ENCODE peak calls at places on chromosomes 4 and X, in nine cellular contexts. I, H, K, W, F, V, U, D and E are unnamed samples.

GRCh38 chrX:122817321-122817720 is 366.8 kb upstream of the GRIA3 start:
- DNase-seq in V (no peak), K (no peak), D (no peak), F (no peak), I (no peak), W (no peak), U (no peak), H (no peak), E (no peak)

GRCh38 chrX:42531431-42531830 is 246.5 kb downstream of the PPP1R2C start:
- DNase-seq in K (no peak), U (no peak), V (no peak), D (no peak), H (peak; percentile 36), W (no peak), I (no peak), F (no peak), E (no peak)

GRCh38 chr4:79682801-79683217 is 274.8 kb upstream of the GK2 start:
- DNase-seq in W (no peak), H (no peak), V (no peak), I (no peak), F (no peak), U (no peak), K (no peak), D (no peak), E (no peak)

GRCh38 chr4:40256329-40256728 is 59.5 kb downstream of the RHOH start:
- DNase-seq in K (no peak), I (no peak), F (no peak), H (no peak), U (peak; percentile 86), V (no peak), D (no peak), W (no peak), E (no peak)

GRCh38 chr4:166435449-166435848 is 562.4 kb downstream of the TLL1 start:
- DNase-seq in K (peak; percentile 91), D (no peak), W (peak; percentile 15), F (no peak), H (no peak), U (peak; percentile 73), V (no peak), I (peak; percentile 69), E (no peak)

GRCh38 chr4:25993564-25994185 is 79.7 kb downstream of the SMIM20 start:
- DNase-seq in U (no peak), D (no peak), K (no peak), V (no peak), F (peak; percentile 65), W (no peak), H (peak; percentile 22), I (peak; percentile 68), E (peak; percentile 10)

GRCh38 chrX:67543818-67544217 is at the start of gene AR:
- DNase-seq in W (no peak), I (peak; percentile 66), V (peak; percentile 83), K (peak; percentile 64), U (no peak), F (no peak), H (peak; percentile 61), D (peak; percentile 82), E (peak; percentile 10)

GRCh38 chr4:48047896-48048295 is 31.3 kb downstream of the NIPAL1 start:
- DNase-seq in H (no peak), U (no peak), I (no peak), D (peak; percentile 55), W (no peak), F (peak; percentile 28), K (no peak), V (no peak), E (no peak)

GRCh38 chrX:150223176-150224015 is 139.7 kb upstream of the MAMLD1 start:
- DNase-seq in F (no peak), W (no peak), I (no peak), D (no peak), U (no peak), V (no peak), H (no peak), K (no peak), E (no peak)

GRCh38 chr4:13126976-13127910 is 356.9 kb downstream of the RAB28 start:
- DNase-seq in D (no peak), W (no peak), I (no peak), V (no peak), H (peak; percentile 20), K (no peak), F (no peak), U (no peak), E (no peak)

GRCh38 chr4:115279300-115279699 is 165.9 kb upstream of the NDST4 start:
- DNase-seq in D (no peak), K (no peak), W (no peak), H (no peak), U (no peak), I (no peak), V (no peak), F (peak; percentile 24), E (no peak)

GRCh38 chrX:19040373-19040772 is 56.5 kb upstream of the PHKA2 start:
- DNase-seq in K (no peak), D (no peak), V (no peak), F (no peak), H (no peak), U (no peak), I (peak; percentile 4), W (no peak), E (no peak)

GRCh38 chrX:123675154-123675553 is 57.7 kb downstream of the THOC2 start:
- DNase-seq in K (no peak), D (no peak), V (no peak), F (no peak), H (no peak), W (no peak), U (no peak), I (no peak), E (peak; percentile 34)

GRCh38 chrX:340641-341423 is 22.2 kb upstream of the GTPBP6 start:
- DNase-seq in F (no peak), D (peak; percentile 14), H (no peak), U (no peak), K (no peak), W (no peak), I (no peak), V (no peak), E (no peak)

GRCh38 chr4:154743683-154744340 is at the start of gene LRAT:
- DNase-seq in D (peak; percentile 57), I (peak; percentile 8), H (peak; percentile 85), U (no peak), K (no peak), W (no peak), V (no peak), F (no peak), E (peak; percentile 81)

GRCh38 chrX:129478516-129478915 is 44.8 kb downstream of the SMARCA1 start:
- DNase-seq in F (no peak), W (no peak), K (peak; percentile 21), H (no peak), I (peak; percentile 52), D (no peak), V (no peak), U (no peak), E (no peak)

GRCh38 chr4:185307136-185307950 is 88.4 kb downstream of the LRP2BP start:
- DNase-seq in U (peak; percentile 63), V (no peak), K (no peak), W (no peak), H (no peak), I (no peak), F (peak; percentile 45), D (no peak), E (peak; percentile 13)

GRCh38 chr4:158428242-158428641 is 93.4 kb upstream of the RXFP1 start:
- DNase-seq in U (no peak), V (no peak), H (no peak), W (no peak), K (no peak), F (no peak), D (no peak), I (peak; percentile 52), E (no peak)

GRCh38 chr4:5399790-5400421 is 308.5 kb downstream of the EVC2 start:
- DNase-seq in W (no peak), D (no peak), V (no peak), I (peak; percentile 6), F (peak; percentile 23), H (peak; percentile 68), K (no peak), U (no peak), E (no peak)

GRCh38 chr4:15964159-15964558 is 1.2 kb upstream of the FGFBP2 start:
- DNase-seq in D (no peak), U (no peak), I (no peak), W (no peak), F (peak; percentile 12), K (no peak), V (no peak), H (no peak), E (peak; percentile 6)
- TF ChIP-seq CTCF in D (no peak), U (peak; percentile 48), I (peak; percentile 4), W (no peak), F (peak; percentile 28), K (peak; percentile 9), V (no peak), H (no peak), E (no peak)

GRCh38 chr4:112189754-112190153 is 41.8 kb upstream of the AP1AR start:
- DNase-seq in I (peak; percentile 37), D (no peak), V (no peak), K (peak; percentile 19), W (no peak), F (no peak), U (no peak), H (no peak), E (no peak)
- TF ChIP-seq CTCF in I (peak; percentile 25), D (peak; percentile 16), V (no peak), K (peak; percentile 61), W (peak; percentile 21), F (peak; percentile 37), U (no peak), H (peak; percentile 21), E (no peak)

GRCh38 chr4:170243662-170244288 is 154.0 kb upstream of the AADAT start:
- DNase-seq in F (no peak), H (no peak), V (no peak), U (peak; percentile 21), D (no peak), K (no peak), W (no peak), I (no peak), E (no peak)
- TF ChIP-seq CTCF in F (no peak), H (no peak), V (no peak), U (no peak), D (no peak), K (no peak), W (no peak), I (no peak), E (no peak)

GRCh38 chr4:113503691-113504090 is 257.8 kb downstream of the CAMK2D start:
- DNase-seq in U (no peak), D (no peak), W (no peak), I (no peak), F (no peak), K (no peak), H (no peak), V (no peak), E (no peak)

GRCh38 chr4:113502476-113502875 is 259.1 kb downstream of the CAMK2D start:
- DNase-seq in W (no peak), U (peak; percentile 15), D (no peak), H (no peak), F (no peak), V (no peak), K (no peak), I (peak; percentile 64), E (no peak)

GRCh38 chr4:113505057-113505456 is 256.5 kb downstream of the CAMK2D start:
- DNase-seq in F (no peak), V (no peak), H (no peak), I (no peak), D (no peak), W (no peak), U (no peak), K (no peak), E (no peak)

GRCh38 chr4:113502883-113503282 is 258.7 kb downstream of the CAMK2D start:
- DNase-seq in V (no peak), K (no peak), H (no peak), D (no peak), F (no peak), U (no peak), W (no peak), I (no peak), E (no peak)

GRCh38 chr4:113504422-113504821 is 257.1 kb downstream of the CAMK2D start:
- DNase-seq in F (no peak), I (no peak), K (no peak), H (no peak), D (no peak), V (no peak), U (no peak), W (no peak), E (no peak)
- TF ChIP-seq CTCF in F (no peak), I (no peak), K (no peak), H (no peak), D (no peak), V (no peak), U (no peak), W (no peak), E (no peak)